ENCODE peak calls at places on chromosomes 16 and 17, in seven cellular contexts. A is transverse colon, Q is tibial artery, Z is suprapubic skin, X is lower leg skin, N is foreskin fibroblast, Y is neural progenitor cell. I is an unnamed sample.

GRCh38 chr16:10647721-10648296 is 46.9 kb downstream of the TEKT5 start:
- DNase-seq in Q (no peak), N (no peak), A (no peak), Y (no peak), X (no peak), Z (no peak), I (no peak)

GRCh38 chr17:34499576-34499975 is 79.8 kb upstream of the TMEM132E start:
- DNase-seq in X (no peak), Y (peak), N (peak), Q (no peak), Z (no peak), A (no peak), I (peak)

GRCh38 chr16:50815382-50815781 is 73.5 kb downstream of the CYLD start:
- DNase-seq in Z (no peak), N (no peak), Y (no peak), X (peak), A (no peak), Q (no peak), I (no peak)

GRCh38 chr16:28298511-28298878 is 6.2 kb downstream of the SBK1 start:
- DNase-seq in A (no peak), Z (no peak), Y (peak), N (no peak), X (no peak), Q (no peak), I (no peak)

GRCh38 chr17:39125143-39125875 is 26.1 kb downstream of the PLXDC1 start:
- DNase-seq in X (no peak), Z (no peak), Y (no peak), N (no peak), A (no peak), Q (no peak), I (no peak)

GRCh38 chr17:76075364-76076099 is 951 bp downstream of the GALR2 start:
- DNase-seq in N (peak), Y (peak), X (no peak), A (no peak), Z (no peak), Q (no peak), I (no peak)

GRCh38 chr16:23924138-23924537 is 88.4 kb downstream of the PRKCB start:
- DNase-seq in X (no peak), Q (no peak), A (no peak), Z (no peak), Y (no peak), N (no peak), I (no peak)

GRCh38 chr16:11669380-11670146 is 1.3 kb downstream of the SNN start:
- DNase-seq in N (peak), Z (no peak), X (peak), Y (no peak), A (peak), Q (peak), I (no peak)

GRCh38 chr16:12583237-12583897 is 220.3 kb downstream of the CPPED1 start:
- DNase-seq in X (peak), N (no peak), Z (peak), A (no peak), Y (no peak), Q (peak), I (no peak)

GRCh38 chr16:83961591-83961990 is 6.5 kb upstream of the NECAB2 start:
- DNase-seq in Q (no peak), Y (no peak), N (no peak), A (no peak), X (no peak), Z (no peak), I (no peak)

GRCh38 chr16:31042866-31043265 is 9.5 kb downstream of the STX4 start:
- DNase-seq in A (no peak), Y (no peak), Q (no peak), N (no peak), Z (no peak), X (no peak), I (no peak)

GRCh38 chr16:24943471-24943870 is 71.7 kb downstream of the ARHGAP17 start:
- DNase-seq in X (peak), A (no peak), Z (peak), N (no peak), Y (no peak), Q (no peak), I (no peak)

GRCh38 chr16:11677959-11678881 is 10.0 kb downstream of the SNN start:
- DNase-seq in X (no peak), Y (no peak), A (no peak), Z (peak), N (no peak), Q (no peak), I (no peak)

GRCh38 chr17:57425903-57426574 is 169.7 kb downstream of the MSI2 start:
- DNase-seq in N (no peak), Q (no peak), A (no peak), Y (peak), X (no peak), Z (no peak), I (no peak)

GRCh38 chr17:80795737-80796136 is 195.9 kb upstream of the CHMP6 start:
- DNase-seq in Y (no peak), N (no peak), A (no peak), X (peak), Q (peak), Z (peak), I (no peak)

GRCh38 chr17:61352771-61353170 is 46.9 kb upstream of the TBX2 start:
- DNase-seq in Q (no peak), Y (peak), N (peak), Z (no peak), X (no peak), A (no peak), I (no peak)

GRCh38 chr16:3443108-3444031 is at the start of the genes NAA60 and ZNF597:
- DNase-seq in N (peak), X (peak), Y (peak), Z (peak), Q (peak), A (peak), I (peak)

GRCh38 chr17:2049333-2050245 is 5.3 kb upstream of the HIC1 start:
- DNase-seq in A (peak), N (peak), Q (peak), Y (peak), X (peak), Z (peak), I (no peak)

GRCh38 chr17:80724723-80725388 is 180.2 kb downstream of the RPTOR start:
- DNase-seq in A (no peak), Y (no peak), Q (no peak), X (no peak), Z (no peak), N (peak), I (peak)

GRCh38 chr16:27407158-27407557 is 5.2 kb downstream of the IL21R start:
- DNase-seq in N (no peak), Q (no peak), X (no peak), Y (no peak), Z (no peak), A (no peak), I (no peak)

GRCh38 chr17:35239823-35240222 is 3.0 kb upstream of the SLFN5 start:
- DNase-seq in Q (no peak), Y (no peak), Z (no peak), N (peak), X (no peak), A (no peak), I (no peak)

GRCh38 chr16:73326770-73327470 is 279.0 kb upstream of the ZFHX3 start:
- DNase-seq in N (no peak), A (no peak), Y (no peak), Q (no peak), Z (no peak), X (no peak), I (no peak)

GRCh38 chr17:28532063-28532960 is 20.1 kb downstream of the UNC119 start:
- DNase-seq in A (no peak), X (no peak), Z (no peak), Y (no peak), Q (no peak), N (peak), I (no peak)

GRCh38 chr17:60323754-60324153 is 68.2 kb downstream of the USP32 start:
- DNase-seq in A (no peak), N (no peak), Z (no peak), Q (no peak), Y (no peak), X (no peak), I (no peak)

GRCh38 chr16:49856741-49857330 is 924 bp upstream of the ZNF423 start:
- DNase-seq in A (peak), Z (peak), Y (peak), N (peak), X (peak), Q (peak), I (peak)

GRCh38 chr17:68771867-68772515 is 170.8 kb upstream of the FAM20A start:
- DNase-seq in Q (no peak), X (no peak), A (no peak), Y (peak), N (peak), Z (no peak), I (peak)

GRCh38 chr17:62987136-62987535 is 21.1 kb downstream of the TANC2 start:
- DNase-seq in X (no peak), Z (no peak), Y (peak), N (no peak), Q (no peak), A (no peak), I (no peak)

GRCh38 chr17:2222901-2223616 is 80.5 kb downstream of the SMG6 start:
- DNase-seq in X (peak), Q (peak), Y (peak), N (peak), Z (no peak), A (peak), I (no peak)

GRCh38 chr17:79991924-79992656 is 43.6 kb downstream of the TBC1D16 start:
- DNase-seq in Y (peak), Q (no peak), N (peak), A (peak), X (no peak), Z (no peak), I (no peak)

GRCh38 chr16:24653725-24654124 is 75.7 kb upstream of the TNRC6A start:
- DNase-seq in Q (no peak), Y (no peak), X (no peak), Z (no peak), N (no peak), A (no peak), I (no peak)

GRCh38 chr17:43576563-43577229 is 30.6 kb upstream of the ETV4 start:
- DNase-seq in Q (peak), X (peak), A (peak), N (peak), Z (no peak), Y (peak), I (peak)

GRCh38 chr16:12340151-12340733 is 363.7 kb downstream of the SNX29 start:
- DNase-seq in A (peak), Z (no peak), Y (peak), Q (peak), X (no peak), N (peak), I (no peak)

GRCh38 chr16:30121741-30122620 is 1.0 kb downstream of the MAPK3 start:
- DNase-seq in A (peak), X (no peak), Z (no peak), Q (peak), Y (no peak), N (peak), I (no peak)

GRCh38 chr17:62617894-62618472 is 9.5 kb upstream of the MRC2 start:
- DNase-seq in Q (no peak), X (peak), Y (no peak), Z (no peak), N (peak), A (no peak), I (no peak)

GRCh38 chr16:61243954-61244353 is 792.3 kb downstream of the CDH8 start:
- DNase-seq in N (no peak), A (no peak), Z (no peak), Y (no peak), X (no peak), Q (no peak), I (no peak)

GRCh38 chr17:79844869-79845600 is 5.8 kb upstream of the CBX4 start:
- DNase-seq in X (peak), Z (no peak), A (peak), Y (peak), N (peak), Q (no peak), I (no peak)

GRCh38 chr17:82898976-82899514 is 59.2 kb upstream of the ZNF750 start:
- DNase-seq in N (no peak), Y (no peak), Q (no peak), Z (no peak), X (no peak), A (no peak), I (no peak)

GRCh38 chr17:82895087-82895486 is 55.3 kb upstream of the ZNF750 start:
- DNase-seq in Z (no peak), Y (no peak), X (no peak), N (no peak), A (no peak), Q (no peak), I (no peak)

GRCh38 chr17:82899941-82900340 is 60.1 kb upstream of the ZNF750 start:
- DNase-seq in N (no peak), A (no peak), Y (no peak), X (no peak), Z (no peak), Q (no peak), I (no peak)

GRCh38 chr17:82896071-82897000 is 56.5 kb upstream of the ZNF750 start:
- DNase-seq in Z (no peak), X (no peak), Y (no peak), A (no peak), Q (no peak), N (no peak), I (no peak)

DNA sequence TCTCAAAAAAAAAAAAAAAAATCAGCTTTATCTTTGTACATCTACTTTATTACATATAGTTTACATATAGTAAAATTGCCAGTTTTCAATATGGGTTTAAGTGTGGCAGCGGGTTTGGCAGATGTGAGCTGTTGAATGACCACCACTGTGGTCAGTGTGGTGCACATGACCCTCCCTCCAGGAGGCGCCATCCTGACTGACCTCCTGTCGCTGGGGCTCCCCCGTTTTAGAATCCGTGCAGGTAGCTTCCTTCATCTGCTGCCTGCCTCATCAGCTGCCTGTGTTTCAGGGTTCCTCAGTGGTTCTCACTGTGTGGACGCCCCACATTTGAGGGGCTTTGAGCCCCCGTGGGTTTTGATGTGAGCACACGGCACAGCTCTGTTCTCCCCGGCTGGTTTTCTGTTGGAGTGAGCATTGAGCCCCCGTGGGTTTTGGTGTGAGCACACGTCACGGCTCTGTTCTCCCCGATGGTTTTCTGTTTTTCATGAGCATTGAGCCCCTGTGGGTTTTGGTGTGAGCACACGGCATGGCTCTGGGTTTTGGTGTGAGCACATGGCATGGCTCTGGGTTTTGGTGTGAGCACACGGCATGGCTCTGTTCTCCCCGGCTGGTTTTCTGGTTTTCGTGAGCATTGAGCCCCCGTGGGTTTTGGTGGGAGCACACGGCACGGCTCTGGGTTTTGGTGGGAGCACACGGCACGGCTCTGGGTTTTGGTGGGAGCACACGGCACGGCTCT is 57.9 kb upstream of the ZNF750 start:
- DNase-seq in N (no peak), Y (no peak), A (no peak), X (no peak), Z (no peak), Q (no peak), I (no peak)
- TF ChIP-seq CTCF in N (no peak), Y (no peak), A (no peak), X (no peak), Z (no peak), Q (no peak), I (no peak)

GRCh38 chr17:47713980-47714689 is 18.9 kb upstream of the TBX21 start:
- DNase-seq in N (no peak), Z (no peak), X (no peak), Q (no peak), A (no peak), Y (peak), I (no peak)
- TF ChIP-seq CTCF in N (no peak), Z (no peak), X (no peak), Q (no peak), A (no peak), Y (peak), I (no peak)

GRCh38 chr16:2429771-2430663 is 770 bp downstream of the CCNF start:
- DNase-seq in Q (no peak), Y (peak), A (no peak), X (no peak), Z (no peak), N (peak), I (no peak)
- TF ChIP-seq CTCF in Q (no peak), Y (peak), A (peak), X (no peak), Z (no peak), N (peak), I (peak)

GRCh38 chr16:15461376-15461775 is 27.0 kb downstream of the BMERB1 start:
- DNase-seq in Q (no peak), N (no peak), A (no peak), Z (no peak), X (no peak), Y (no peak), I (peak)
- TF ChIP-seq CTCF in Q (no peak), N (no peak), A (no peak), Z (no peak), X (no peak), Y (no peak), I (no peak)

GRCh38 chr16:46688657-46689491 is at the start of gene VPS35:
- DNase-seq in Z (peak), X (peak), Q (peak), Y (peak), N (peak), A (peak), I (peak)

GRCh38 chr16:46691720-46692119 is 2.3 kb downstream of the ORC6 start:
- DNase-seq in Y (no peak), A (no peak), Z (no peak), Q (no peak), N (peak), X (no peak), I (no peak)

GRCh38 chr16:46690281-46691178 is 1.1 kb downstream of the ORC6 start:
- DNase-seq in X (no peak), N (peak), Z (no peak), Q (no peak), A (peak), Y (peak), I (no peak)

GRCh38 chr16:46688101-46688656 is 799 bp downstream of the VPS35 start:
- DNase-seq in N (peak), Z (no peak), A (peak), Y (no peak), Q (no peak), X (no peak), I (no peak)

DNA sequence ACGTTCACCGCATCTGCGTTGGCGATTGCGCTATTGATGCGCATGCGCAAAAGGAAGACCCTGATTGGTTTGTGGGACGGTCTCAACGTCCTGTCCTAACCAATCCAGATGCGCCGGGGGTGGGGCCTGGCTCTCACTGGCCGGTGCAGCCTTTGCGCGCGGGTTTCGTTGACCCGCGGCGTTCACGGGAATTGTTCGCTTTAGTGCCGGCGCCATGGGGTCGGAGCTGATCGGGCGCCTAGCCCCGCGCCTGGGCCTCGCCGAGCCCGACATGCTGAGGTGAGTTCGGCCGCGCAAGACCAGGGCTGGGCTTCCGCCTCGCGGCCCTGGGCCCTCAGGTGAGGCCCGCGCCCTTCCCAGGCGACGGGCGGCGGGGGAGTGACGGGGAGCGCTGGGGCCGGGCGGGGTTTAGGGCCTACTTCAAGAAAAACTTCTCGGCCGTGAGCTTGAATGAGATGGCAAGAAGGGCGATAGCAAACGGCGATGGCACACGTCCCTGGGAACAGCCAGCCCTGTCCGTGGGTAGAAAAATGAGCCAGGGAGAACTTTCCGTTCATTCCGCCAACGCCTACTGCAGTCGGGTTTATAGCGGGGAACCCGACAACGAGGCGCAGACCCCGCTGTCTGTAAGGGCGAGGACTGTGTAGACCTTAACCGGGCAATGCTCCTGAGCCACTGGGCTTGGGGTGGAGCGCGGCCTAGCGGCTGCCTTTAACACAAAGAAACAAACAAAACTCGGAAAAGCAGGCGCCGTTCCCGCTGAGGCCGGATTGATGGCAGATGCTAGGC is at the start of gene ORC6:
- DNase-seq in X (peak), Q (peak), N (peak), A (peak), Y (peak), Z (peak), I (peak)
- TF ChIP-seq CTCF in X (no peak), Q (peak), N (peak), A (peak), Y (peak), Z (no peak), I (peak)

GRCh38 chr17:7972131-7972785 is 30.2 kb upstream of the GUCY2D start:
- DNase-seq in Q (no peak), X (no peak), Z (no peak), A (no peak), N (peak), Y (no peak), I (no peak)
- TF ChIP-seq CTCF in Q (no peak), X (no peak), Z (no peak), A (peak), N (peak), Y (no peak), I (peak)

DNA sequence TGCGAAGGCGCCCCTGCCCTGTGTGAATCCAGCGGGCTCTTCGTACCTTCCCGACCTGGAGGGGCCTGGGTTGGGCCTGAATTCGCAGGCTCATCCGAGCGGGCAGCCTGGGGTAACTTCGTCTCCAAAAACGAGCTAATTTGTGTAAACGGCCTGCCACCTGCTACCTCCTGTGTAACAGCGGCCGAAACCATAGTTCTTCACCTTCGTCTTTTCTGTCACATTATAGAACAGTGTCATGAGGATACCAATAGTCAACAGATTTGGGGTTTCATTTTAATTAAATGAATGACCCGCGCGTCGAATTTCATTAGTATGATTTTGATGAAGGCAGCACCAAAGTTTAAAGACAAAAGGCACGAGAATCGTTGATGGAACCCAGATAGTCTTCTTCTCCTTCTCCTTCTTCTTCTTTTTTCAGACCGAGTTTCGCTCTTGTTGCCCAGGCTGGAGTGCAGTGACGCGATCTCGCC is 469 bp upstream of the CENPV start:
- DNase-seq in Y (no peak), Z (peak), A (no peak), X (no peak), Q (no peak), N (no peak), I (no peak)
- TF ChIP-seq CTCF in Y (no peak), Z (no peak), A (no peak), X (no peak), Q (no peak), N (no peak), I (no peak)

DNA sequence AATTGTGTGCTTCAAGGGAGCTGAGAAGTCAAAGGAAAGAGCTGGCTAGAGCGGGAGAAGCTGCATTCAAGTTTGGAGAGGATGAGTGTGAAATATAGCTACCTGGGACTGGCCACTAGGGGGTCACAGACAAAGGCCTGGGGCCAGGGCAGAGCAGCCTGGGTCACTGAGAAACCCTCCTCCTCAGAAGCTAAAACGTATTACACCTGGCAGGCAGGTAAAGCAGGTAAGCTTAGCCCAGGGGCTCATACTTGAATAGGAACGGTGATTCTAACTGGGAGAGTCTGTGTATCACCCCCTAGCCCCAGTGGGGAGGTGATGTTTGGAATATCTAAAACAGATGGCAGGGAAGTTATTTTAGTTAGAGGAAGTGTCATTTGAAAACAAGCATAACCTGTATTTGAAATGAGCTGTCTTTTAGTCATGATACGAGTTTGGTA is 6.8 kb downstream of the KRT37 start:
- DNase-seq in X (no peak), Q (no peak), A (no peak), N (peak), Y (peak), Z (no peak), I (no peak)
- TF ChIP-seq CTCF in X (no peak), Q (no peak), A (no peak), N (peak), Y (peak), Z (no peak), I (peak)